ENCODE peak calls at places on chromosomes 2 and 18, in eight cellular contexts. A, K, Z, C, J, W, T and O are unnamed samples. For H3K4me1, the result is how much of the 10 kb centered on the place peaks cover.

GRCh38 chr2:223725494-223725893 is 111.9 kb downstream of the AP1S3 start:
- DNase-seq in W (peak), A (no peak), K (peak), T (peak), J (peak), C (peak), Z (peak), O (peak)

GRCh38 chr2:187586091-187586632 is 31.9 kb upstream of the TFPI start:
- DNase-seq in T (no peak), W (no peak), A (no peak), C (no peak), K (no peak), J (peak), Z (no peak), O (no peak)

GRCh38 chr18:48623468-48624220 is 84.8 kb downstream of the CTIF start:
- DNase-seq in K (no peak), Z (peak), T (no peak), W (no peak), J (peak), A (no peak), C (no peak), O (no peak)

GRCh38 chr2:130381619-130382018 is 25.8 kb downstream of the PTPN18 start:
- DNase-seq in T (no peak), J (no peak), K (no peak), Z (no peak), C (no peak), W (no peak), A (no peak), O (no peak)

GRCh38 chr18:8443505-8443904 is 165.7 kb upstream of the RAB12 start:
- DNase-seq in T (no peak), Z (no peak), C (no peak), W (no peak), K (no peak), A (no peak), J (no peak), O (no peak)

GRCh38 chr2:173400760-173401159 is 46.1 kb downstream of the CDCA7 start:
- DNase-seq in J (no peak), T (no peak), K (no peak), Z (peak), C (peak), W (no peak), A (no peak), O (no peak)

GRCh38 chr2:218125095-218125494 is 733 bp upstream of the CXCR2 start:
- DNase-seq in K (no peak), T (no peak), J (no peak), C (no peak), W (no peak), Z (no peak), A (no peak), O (no peak)

GRCh38 chr2:150120271-150120950 is 367.1 kb downstream of the RND3 start:
- DNase-seq in K (no peak), T (no peak), C (peak), W (no peak), Z (no peak), A (no peak), J (no peak), O (no peak)

GRCh38 chr2:9033385-9034175 is 30.1 kb upstream of the MBOAT2 start:
- DNase-seq in W (no peak), J (peak), T (no peak), A (no peak), K (no peak), C (peak), Z (no peak), O (no peak)

GRCh38 chr2:113282747-113283533 is 4.2 kb upstream of the PAX8 start:
- DNase-seq in A (no peak), T (peak), C (peak), K (peak), Z (peak), J (peak), W (peak), O (no peak)

GRCh38 chr18:59087391-59087790 is 52.3 kb upstream of the SEC11C start:
- DNase-seq in A (no peak), C (no peak), T (no peak), K (no peak), J (no peak), Z (no peak), W (no peak), O (no peak)

GRCh38 chr18:10122116-10122515 is 208.3 kb downstream of the VAPA start:
- DNase-seq in A (no peak), T (no peak), C (no peak), J (peak), Z (no peak), K (no peak), W (no peak), O (no peak)

GRCh38 chr2:74020717-74021406 is 36.2 kb downstream of the TET3 start:
- DNase-seq in C (no peak), T (no peak), J (no peak), A (no peak), W (peak), Z (no peak), K (peak), O (no peak)

GRCh38 chr2:131682122-131682944 is 154.6 kb downstream of the CCDC74A start:
- DNase-seq in Z (peak), W (peak), A (no peak), C (peak), T (peak), J (peak), K (peak), O (peak)

GRCh38 chr2:34012728-34013302 is 413.7 kb upstream of the FAM98A start:
- DNase-seq in Z (peak), W (no peak), K (no peak), A (no peak), C (peak), J (peak), T (peak), O (no peak)

GRCh38 chr2:6826081-6826913 is 39.4 kb downstream of the CMPK2 start:
- DNase-seq in K (no peak), J (peak), C (peak), A (no peak), T (no peak), W (no peak), Z (peak), O (no peak)

GRCh38 chr18:13409997-13410396 is 191.4 kb downstream of the LDLRAD4 start:
- DNase-seq in J (no peak), A (no peak), Z (no peak), W (no peak), T (no peak), K (no peak), C (no peak), O (no peak)

GRCh38 chr2:216974321-216975302 is 114.7 kb upstream of the TNP1 start:
- DNase-seq in A (no peak), C (no peak), Z (no peak), T (no peak), K (no peak), W (peak), J (no peak), O (peak)

GRCh38 chr2:98771771-98772521 is 41.0 kb upstream of the MGAT4A start:
- DNase-seq in W (no peak), C (no peak), A (no peak), Z (no peak), K (peak), J (peak), T (no peak), O (no peak)

GRCh38 chr2:168346725-168347477 is 99.5 kb upstream of the STK39 start:
- DNase-seq in T (peak), Z (peak), J (peak), W (peak), K (peak), A (no peak), C (peak), O (peak)

GRCh38 chr2:230321031-230321430 is 6.0 kb upstream of the SP140L start:
- DNase-seq in C (no peak), A (no peak), W (no peak), K (peak), Z (no peak), J (no peak), T (no peak), O (no peak)

DNA sequence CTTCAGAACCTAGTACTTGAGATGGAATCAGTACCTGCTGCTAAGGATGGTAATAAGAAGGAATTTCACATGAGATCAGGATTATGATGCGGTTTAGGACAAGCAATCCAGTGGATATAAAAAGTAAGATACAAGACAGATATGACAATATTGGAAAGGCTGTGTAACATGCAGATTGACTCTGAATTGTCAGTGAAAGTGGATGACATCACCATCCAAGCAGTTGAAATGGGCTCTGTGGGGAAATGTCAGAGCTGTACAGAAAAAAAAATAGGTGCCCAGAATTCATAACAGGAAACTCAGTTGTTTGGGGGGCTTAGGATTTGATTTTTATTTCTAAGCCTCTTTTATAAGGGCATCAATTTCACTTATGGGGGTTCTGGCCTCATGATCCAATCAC is 438.3 kb downstream of the SPAG16 start:
- DNase-seq in T (no peak), C (no peak), A (no peak), K (no peak), Z (no peak), J (no peak), W (no peak), O (no peak)
- H3K4me3 ChIP-seq in T (no peak), C (no peak), A (no peak), K (no peak), Z (no peak), J (no peak), W (no peak), O (no peak)

DNA sequence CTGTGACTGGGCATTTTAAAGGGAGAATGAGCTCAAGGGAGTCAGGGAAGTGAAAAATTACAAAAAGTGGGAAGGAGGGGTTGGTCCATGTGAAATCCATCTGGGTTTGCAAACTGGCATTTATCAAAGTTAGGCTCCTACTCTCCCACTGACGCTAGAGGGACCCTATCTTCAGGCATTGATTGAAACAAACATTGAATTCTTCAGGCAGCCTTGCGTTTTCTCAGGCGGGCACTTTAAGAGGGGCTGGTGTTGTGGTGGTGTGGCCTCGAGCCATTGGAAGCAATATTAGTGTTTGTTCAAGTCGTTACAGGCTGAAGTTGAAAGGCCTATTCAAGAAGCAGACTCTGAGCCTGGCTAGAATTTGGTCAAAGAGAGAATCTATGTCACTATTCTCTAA is 36.6 kb downstream of the STON1 start:
- DNase-seq in Z (peak), A (no peak), W (no peak), J (peak), T (no peak), K (no peak), C (peak), O (no peak)
- H3K4me1 ChIP-seq in Z (under half), A (under half), W (under half), J (under half), T (under half), K (under half), C (under half), O (under half)

GRCh38 chr2:176138526-176139169 is 9.1 kb downstream of the HOXD8 start:
- DNase-seq in K (peak), C (no peak), A (no peak), J (no peak), T (no peak), Z (no peak), W (no peak), O (no peak)
- H3K4me3 ChIP-seq in K (peak), C (no peak), A (no peak), J (no peak), T (no peak), Z (no peak), W (peak), O (peak)

GRCh38 chr18:68441241-68441640 is 273.7 kb downstream of the TMX3 start:
- DNase-seq in T (no peak), Z (no peak), C (no peak), J (no peak), K (no peak), W (no peak), A (no peak), O (no peak)
- H3K4me1 ChIP-seq in T (under half), Z (under half), C (under half), J (under half), K (under half), W (under half), A (under half), O (under half)

DNA sequence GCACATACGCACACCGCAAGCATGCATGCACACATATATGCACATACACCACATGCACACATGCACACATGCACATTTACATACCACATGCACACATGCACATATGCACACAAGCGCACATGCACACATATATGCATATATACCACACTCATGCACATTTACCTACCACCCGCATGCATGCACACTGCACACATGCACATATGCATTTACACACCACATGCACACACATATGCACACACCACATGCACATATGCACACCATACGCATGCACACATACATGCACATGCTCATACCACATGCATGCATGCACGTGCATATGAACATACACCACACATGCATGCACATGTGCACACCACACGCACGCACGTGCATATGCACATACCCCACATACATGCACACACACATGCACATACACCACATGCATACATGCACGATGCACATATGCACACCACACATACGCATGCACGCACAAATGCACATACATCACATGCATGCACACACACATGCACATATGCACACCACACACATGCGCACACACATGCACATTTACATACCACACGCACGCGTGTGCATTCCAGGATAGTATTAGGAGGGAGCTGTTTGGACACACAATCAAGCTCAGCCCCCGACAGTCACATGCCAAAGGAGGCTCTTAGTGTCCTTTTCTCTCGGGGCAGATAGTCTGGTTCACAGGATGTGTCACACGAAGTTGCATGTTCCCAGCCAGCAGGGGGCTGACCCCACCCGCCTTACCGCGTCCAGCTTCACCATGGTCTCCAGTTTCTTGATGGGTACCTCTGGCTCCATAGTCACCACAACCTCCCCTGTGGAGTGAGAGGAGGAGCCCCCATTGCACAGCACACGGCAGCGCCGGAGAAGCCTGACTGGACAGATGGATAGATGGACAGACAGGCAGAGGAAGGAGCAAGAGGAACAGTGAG is 5.9 kb downstream of the OTOF start:
- DNase-seq in K (peak), W (no peak), T (peak), C (no peak), A (no peak), Z (peak), J (no peak), O (no peak)
- H3K4me3 ChIP-seq in K (no peak), W (no peak), T (no peak), C (no peak), A (no peak), Z (no peak), J (no peak), O (no peak)

GRCh38 chr2:41935004-41935401 is 112.8 kb upstream of the PKDCC start:
- DNase-seq in K (no peak), W (no peak), Z (no peak), T (no peak), J (no peak), C (no peak), A (no peak), O (no peak)

GRCh38 chr2:41934323-41935003 is 113.4 kb upstream of the PKDCC start:
- DNase-seq in A (no peak), K (no peak), C (no peak), W (no peak), J (peak), Z (peak), T (peak), O (peak)

GRCh38 chr2:41936751-41937463 is 110.9 kb upstream of the PKDCC start:
- DNase-seq in K (no peak), J (no peak), A (no peak), T (no peak), C (peak), Z (no peak), W (no peak), O (no peak)

GRCh38 chr2:41937464-41937861 is 110.4 kb upstream of the PKDCC start:
- DNase-seq in K (no peak), C (peak), T (no peak), W (no peak), Z (no peak), A (no peak), J (peak), O (no peak)

GRCh38 chr2:41935806-41936205 is 112.0 kb upstream of the PKDCC start:
- DNase-seq in K (no peak), Z (no peak), W (no peak), A (no peak), J (peak), T (no peak), C (no peak), O (no peak)
- H3K4me1 ChIP-seq in K (under half), Z (half or more), W (under half), A (under half), J (under half), T (half or more), C (half or more), O (under half)

DNA sequence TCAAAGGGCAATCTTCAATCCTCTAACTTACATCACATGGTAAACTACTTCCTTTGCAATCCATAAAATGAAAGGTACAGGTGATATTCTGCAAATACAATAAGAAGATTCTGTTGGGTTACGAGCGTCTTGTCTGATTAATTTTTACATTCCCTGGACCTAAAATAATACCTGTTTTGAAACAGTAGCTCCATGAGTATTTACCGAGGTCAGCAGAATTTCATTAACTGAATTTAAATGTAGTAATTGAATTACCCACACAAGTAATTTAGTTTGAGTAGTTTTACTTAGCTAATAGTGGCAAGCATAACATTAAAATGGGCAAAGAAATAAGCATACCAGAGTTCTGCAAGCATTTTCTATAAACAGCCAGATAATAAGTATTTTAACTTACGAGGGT is 652.0 kb downstream of the DPP10 start:
- DNase-seq in J (no peak), W (no peak), K (no peak), A (no peak), T (no peak), C (no peak), Z (no peak), O (no peak)
- H3K4me3 ChIP-seq in J (no peak), W (no peak), K (no peak), A (no peak), T (no peak), C (no peak), Z (no peak), O (no peak)

DNA sequence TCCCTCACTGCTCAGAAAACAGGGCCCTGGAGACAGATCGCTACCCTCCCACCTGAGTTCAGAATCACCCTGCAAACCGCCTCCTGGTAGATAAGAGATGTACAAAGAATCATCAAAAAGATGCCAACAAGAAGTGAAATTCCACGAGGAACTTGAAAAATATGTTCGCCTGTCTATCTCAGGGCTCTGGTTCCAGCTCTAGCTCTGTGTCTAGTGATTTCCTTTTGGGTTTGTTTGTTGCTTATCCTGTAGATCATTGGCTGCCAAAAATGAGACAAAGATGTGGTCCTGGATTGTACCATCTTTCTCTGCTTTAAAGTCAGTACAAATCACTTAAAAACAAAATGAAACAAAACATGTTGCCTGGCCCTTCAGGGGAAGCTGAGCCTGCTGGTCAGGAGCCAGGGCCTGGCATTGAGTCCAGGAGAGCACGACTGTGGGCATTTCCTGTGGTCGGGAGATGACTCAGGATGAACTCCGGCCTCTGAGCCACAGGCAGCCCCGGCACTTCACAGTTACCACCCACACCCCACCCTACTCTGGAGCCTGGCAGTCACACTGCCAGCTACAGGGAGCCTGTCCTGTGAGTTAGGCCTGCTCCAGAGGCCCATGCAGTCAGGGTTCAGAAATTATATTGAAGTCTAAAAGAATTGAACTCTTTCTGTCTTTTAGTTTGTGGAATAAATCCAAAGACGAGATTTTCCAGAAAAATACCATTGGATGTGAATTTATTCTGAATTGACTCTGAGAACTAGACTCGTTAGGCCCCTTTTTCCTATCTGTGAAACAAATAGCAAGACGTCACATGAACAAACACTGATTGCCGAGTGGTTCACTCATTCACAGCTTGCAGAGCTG is 8.0 kb upstream of the ITGB6 start:
- DNase-seq in T (peak), C (peak), W (peak), K (peak), J (peak), A (no peak), Z (peak), O (peak)
- H3K4me1 ChIP-seq in T (under half), C (under half), W (under half), K (under half), J (under half), A (under half), Z (half or more), O (under half)